ENCODE peak calls at places on chromosome 20, in six cellular contexts. Q, I, T, M, K and U are unnamed samples. For H3K9me3, the result is how much of the 10 kb centered on the place peaks cover.

GRCh38 chr20:31368301-31368700 is at the start of gene DEFB118:
- DNase-seq in Q (no peak), I (no peak), T (no peak), M (no peak), K (no peak), U (no peak)

GRCh38 chr20:23211164-23211563 is 125.0 kb upstream of the CD93 start:
- DNase-seq in Q (no peak), I (no peak), T (no peak), M (no peak), K (no peak), U (no peak)

GRCh38 chr20:23396961-23397620 is 24.2 kb downstream of the NAPB start:
- DNase-seq in Q (no peak), I (no peak), T (no peak), M (no peak), K (no peak), U (no peak)

GRCh38 chr20:59628171-59628570 is 23.8 kb downstream of the PHACTR3 start:
- DNase-seq in Q (no peak), I (no peak), T (no peak), M (no peak), K (no peak), U (no peak)

GRCh38 chr20:53866787-53867740 is 203.3 kb downstream of the BCAS1 start:
- DNase-seq in Q (no peak), I (peak), T (no peak), M (no peak), K (no peak), U (no peak)

GRCh38 chr20:54134445-54135220 is 39.2 kb downstream of the CYP24A1 start:
- DNase-seq in Q (no peak), I (no peak), T (no peak), M (no peak), K (no peak), U (no peak)

GRCh38 chr20:58485326-58485725 is 29.9 kb downstream of the APCDD1L start:
- DNase-seq in Q (no peak), I (no peak), T (no peak), M (no peak), K (no peak), U (no peak)

GRCh38 chr20:11919046-11919445 is 1.4 kb downstream of the BTBD3 start:
- DNase-seq in Q (no peak), I (no peak), T (no peak), M (peak), K (no peak), U (no peak)

GRCh38 chr20:56808119-56808725 is 179.1 kb downstream of the TFAP2C start:
- DNase-seq in Q (no peak), I (no peak), T (no peak), M (no peak), K (no peak), U (no peak)

GRCh38 chr20:8388146-8388545 is 256.1 kb downstream of the PLCB1 start:
- DNase-seq in Q (no peak), I (no peak), T (no peak), M (no peak), K (no peak), U (no peak)

GRCh38 chr20:4029505-4030467 is 14.4 kb upstream of the RNF24 start:
- DNase-seq in Q (no peak), I (no peak), T (no peak), M (no peak), K (no peak), U (no peak)

GRCh38 chr20:60823001-60823649 is 428.9 kb upstream of the CDH4 start:
- DNase-seq in Q (no peak), I (no peak), T (no peak), M (no peak), K (no peak), U (no peak)
- H3K9me3 ChIP-seq in Q (under half), I (under half), T (under half), M (under half), K (under half), U (under half)

DNA sequence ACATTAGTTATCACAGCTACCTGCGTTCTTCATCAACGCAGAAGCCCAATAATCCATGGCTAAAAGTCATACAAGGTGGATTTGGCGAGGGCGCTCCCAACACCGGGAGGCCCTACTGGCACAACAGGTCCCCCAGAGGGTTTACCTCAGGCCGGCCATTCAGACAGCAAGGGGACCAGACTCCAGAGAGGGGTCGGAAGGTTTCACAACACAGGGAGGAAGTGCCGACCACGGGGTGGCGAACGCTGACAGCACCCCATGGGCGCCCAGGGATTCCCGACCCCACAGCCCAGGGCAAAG is 1515.9 kb upstream of the DEFB115 start:
- DNase-seq in Q (no peak), I (no peak), T (no peak), M (no peak), K (no peak), U (no peak)
- H3K9me3 ChIP-seq in Q (under half), I (under half), T (under half), M (half or more), K (under half), U (under half)

GRCh38 chr20:16301981-16302380 is 271.3 kb downstream of the KIF16B start:
- DNase-seq in Q (no peak), I (no peak), T (no peak), M (no peak), K (no peak), U (no peak)
- H3K9me3 ChIP-seq in Q (under half), I (under half), T (under half), M (under half), K (under half), U (under half)

DNA sequence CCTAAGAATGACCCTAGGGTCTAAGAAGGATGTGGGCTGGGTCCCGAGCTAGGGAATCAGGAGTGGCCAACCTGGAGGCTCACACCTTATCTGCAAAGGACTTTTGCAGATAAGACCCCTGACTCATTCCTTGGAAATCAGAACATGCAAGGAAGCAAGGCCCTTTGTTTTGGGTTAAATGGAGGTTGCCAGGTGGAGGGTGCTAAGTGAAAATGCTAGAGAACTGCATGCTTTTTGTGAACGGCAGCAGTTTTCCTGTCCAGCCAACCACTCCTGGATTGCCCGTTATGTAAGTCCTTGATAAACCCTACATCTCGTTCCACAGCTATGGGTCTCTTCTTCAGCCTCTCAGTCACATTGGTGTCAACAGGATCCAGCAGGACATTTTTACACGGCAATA is 52.1 kb upstream of the CST7 start:
- DNase-seq in Q (no peak), I (no peak), T (no peak), M (no peak), K (no peak), U (no peak)
- H3K9me3 ChIP-seq in Q (under half), I (under half), T (under half), M (under half), K (under half), U (under half)

GRCh38 chr20:55166063-55166462 is 690.7 kb downstream of the DOK5 start:
- DNase-seq in Q (no peak), I (no peak), T (no peak), M (no peak), K (no peak), U (no peak)
- H3K9me3 ChIP-seq in Q (under half), I (under half), T (under half), M (under half), K (under half), U (under half)